ENCODE peak calls at places on chromosomes 1 and 21, in ten cellular contexts. R, E, S, C, H, N, Q, V, W and D are unnamed samples.

GRCh38 chr1:246788895-246789338 is 64.7 kb downstream of the SCCPDH start:
- DNase-seq in R (peak), E (no peak), S (no peak), C (no peak), H (no peak), N (no peak), Q (no peak), V (no peak), W (no peak), D (no peak)

GRCh38 chr1:211559222-211560010 is 19.5 kb downstream of the SLC30A1 start:
- DNase-seq in R (no peak), E (no peak), S (no peak), C (no peak), H (no peak), N (no peak), Q (no peak), V (no peak), W (no peak), D (no peak)

GRCh38 chr1:27548136-27548853 is 55.6 kb downstream of the AHDC1 start:
- DNase-seq in R (no peak), E (no peak), S (no peak), C (no peak), H (no peak), N (peak), Q (no peak), V (no peak), W (no peak), D (no peak)

GRCh38 chr21:28758883-28759242 is 233.8 kb downstream of the LTN1 start:
- DNase-seq in R (no peak), E (no peak), S (no peak), C (no peak), H (no peak), N (no peak), Q (no peak), V (no peak), W (no peak), D (no peak)

GRCh38 chr21:16108561-16109070 is 378.8 kb downstream of the USP25 start:
- DNase-seq in R (peak), E (no peak), S (no peak), C (no peak), H (no peak), N (no peak), Q (no peak), V (no peak), W (no peak), D (no peak)

GRCh38 chr1:37020653-37021277 is 13.6 kb downstream of the GRIK3 start:
- DNase-seq in R (no peak), E (no peak), S (no peak), C (no peak), H (no peak), N (peak), Q (peak), V (peak), W (no peak), D (no peak)

GRCh38 chr1:219427989-219428388 is 184.9 kb downstream of the ZC3H11B start:
- DNase-seq in R (peak), E (no peak), S (no peak), C (no peak), H (no peak), N (no peak), Q (no peak), V (no peak), W (no peak), D (no peak)

GRCh38 chr1:178818416-178818815 is 52.5 kb downstream of the ANGPTL1 start:
- DNase-seq in R (peak), E (no peak), S (no peak), C (no peak), H (peak), N (no peak), Q (no peak), V (no peak), W (no peak), D (no peak)

GRCh38 chr1:31626451-31627202 is 9.1 kb downstream of the HCRTR1 start:
- DNase-seq in R (peak), E (no peak), S (no peak), C (no peak), H (peak), N (peak), Q (no peak), V (no peak), W (peak), D (no peak)

GRCh38 chr1:229693124-229693523 is 67.1 kb downstream of the URB2 start:
- DNase-seq in R (no peak), E (no peak), S (peak), C (no peak), H (no peak), N (no peak), Q (no peak), V (no peak), W (no peak), D (no peak)

GRCh38 chr1:21338568-21339401 is 48.5 kb upstream of the ECE1 start:
- DNase-seq in R (no peak), E (no peak), S (peak), C (peak), H (no peak), N (peak), Q (no peak), V (no peak), W (peak), D (peak)

GRCh38 chr1:12511516-12512468 is 106.2 kb downstream of the DHRS3 start:
- DNase-seq in R (peak), E (no peak), S (no peak), C (peak), H (no peak), N (no peak), Q (no peak), V (no peak), W (no peak), D (no peak)

GRCh38 chr1:19210772-19211549 is 895 bp upstream of the UBR4 start:
- DNase-seq in R (peak), E (no peak), S (no peak), C (no peak), H (no peak), N (no peak), Q (no peak), V (peak), W (no peak), D (no peak)

GRCh38 chr21:44730951-44731579 is 19.7 kb upstream of the TSPEAR start:
- DNase-seq in R (no peak), E (no peak), S (no peak), C (no peak), H (no peak), N (no peak), Q (no peak), V (no peak), W (no peak), D (no peak)

GRCh38 chr21:34950980-34951379 is 98.1 kb downstream of the RUNX1 start:
- DNase-seq in R (peak), E (no peak), S (no peak), C (no peak), H (no peak), N (no peak), Q (no peak), V (no peak), W (no peak), D (no peak)

GRCh38 chr1:100860397-100860991 is 34.1 kb downstream of the EXTL2 start:
- DNase-seq in R (peak), E (no peak), S (no peak), C (no peak), H (peak), N (no peak), Q (no peak), V (no peak), W (no peak), D (no peak)

GRCh38 chr21:25963186-25963585 is 207.4 kb downstream of the APP start:
- DNase-seq in R (peak), E (peak), S (no peak), C (no peak), H (no peak), N (no peak), Q (no peak), V (no peak), W (no peak), D (no peak)

GRCh38 chr1:9316080-9316444 is 23.4 kb downstream of the SPSB1 start:
- DNase-seq in R (no peak), E (no peak), S (no peak), C (no peak), H (no peak), N (no peak), Q (no peak), V (no peak), W (no peak), D (no peak)

GRCh38 chr1:198176179-198176578 is 19.4 kb downstream of the NEK7 start:
- DNase-seq in R (no peak), E (no peak), S (no peak), C (no peak), H (no peak), N (no peak), Q (no peak), V (no peak), W (no peak), D (no peak)

GRCh38 chr1:116988248-116988647 is 13.3 kb upstream of the CD101 start:
- DNase-seq in R (peak), E (no peak), S (peak), C (no peak), H (peak), N (peak), Q (no peak), V (no peak), W (no peak), D (no peak)

GRCh38 chr1:55399385-55399784 is 184.2 kb upstream of the USP24 start:
- DNase-seq in R (no peak), E (no peak), S (no peak), C (no peak), H (no peak), N (no peak), Q (no peak), V (no peak), W (peak), D (no peak)

GRCh38 chr1:186967659-186968394 is 139.1 kb downstream of the PLA2G4A start:
- DNase-seq in R (peak), E (no peak), S (no peak), C (no peak), H (peak), N (no peak), Q (peak), V (no peak), W (no peak), D (no peak)

GRCh38 chr1:236868625-236869467 is 73.8 kb downstream of the MTR start:
- DNase-seq in R (peak), E (no peak), S (no peak), C (no peak), H (peak), N (peak), Q (peak), V (peak), W (peak), D (no peak)

GRCh38 chr1:227343727-227344551 is 25.6 kb upstream of the CDC42BPA start:
- DNase-seq in R (peak), E (no peak), S (no peak), C (no peak), H (peak), N (no peak), Q (no peak), V (no peak), W (no peak), D (no peak)

GRCh38 chr1:146029097-146029496 is 7.6 kb upstream of the HJV start:
- DNase-seq in R (no peak), E (no peak), S (no peak), C (no peak), H (no peak), N (no peak), Q (no peak), V (no peak), W (no peak), D (no peak)

GRCh38 chr1:4180066-4180735 is 280.1 kb upstream of the C1orf174 start:
- DNase-seq in R (no peak), E (peak), S (no peak), C (no peak), H (no peak), N (no peak), Q (no peak), V (no peak), W (no peak), D (peak)

GRCh38 chr1:50110656-50111055 is 1.9 kb downstream of the ELAVL4 start:
- DNase-seq in R (no peak), E (no peak), S (no peak), C (no peak), H (no peak), N (no peak), Q (peak), V (peak), W (peak), D (no peak)

GRCh38 chr1:42334240-42335049 is 590 bp downstream of the FOXJ3 start:
- DNase-seq in R (peak), E (peak), S (peak), C (peak), H (peak), N (peak), Q (peak), V (peak), W (peak), D (peak)

GRCh38 chr1:3827813-3828307 is 29.2 kb downstream of the CEP104 start:
- DNase-seq in R (no peak), E (no peak), S (no peak), C (peak), H (no peak), N (no peak), Q (no peak), V (no peak), W (no peak), D (no peak)

GRCh38 chr1:219521325-219521724 is 91.6 kb downstream of the ZC3H11B start:
- DNase-seq in R (no peak), E (no peak), S (no peak), C (no peak), H (no peak), N (no peak), Q (no peak), V (no peak), W (no peak), D (no peak)

GRCh38 chr1:164780863-164781262 is 221.9 kb downstream of the PBX1 start:
- DNase-seq in R (peak), E (no peak), S (peak), C (peak), H (peak), N (peak), Q (no peak), V (no peak), W (peak), D (peak)

GRCh38 chr1:56799605-56800398 is 19.4 kb downstream of the FYB2 start:
- DNase-seq in R (peak), E (no peak), S (no peak), C (no peak), H (no peak), N (no peak), Q (no peak), V (no peak), W (no peak), D (no peak)

GRCh38 chr1:9294910-9295636 is 2.4 kb downstream of the SPSB1 start:
- DNase-seq in R (peak), E (no peak), S (peak), C (peak), H (peak), N (no peak), Q (no peak), V (peak), W (no peak), D (no peak)

GRCh38 chr1:112700290-112701226 is 6.4 kb downstream of the RHOC start:
- DNase-seq in R (peak), E (peak), S (peak), C (peak), H (peak), N (peak), Q (no peak), V (peak), W (peak), D (peak)

GRCh38 chr1:116092752-116093489 is 18.3 kb upstream of the MAB21L3 start:
- DNase-seq in R (no peak), E (no peak), S (no peak), C (no peak), H (no peak), N (no peak), Q (no peak), V (no peak), W (no peak), D (no peak)

GRCh38 chr1:231241751-231242150 is 739 bp downstream of the GNPAT start:
- DNase-seq in R (peak), E (no peak), S (peak), C (no peak), H (no peak), N (no peak), Q (no peak), V (peak), W (peak), D (no peak)

GRCh38 chr1:6245086-6245868 is 1.3 kb downstream of the HES3 start:
- DNase-seq in R (peak), E (peak), S (peak), C (peak), H (peak), N (peak), Q (peak), V (peak), W (peak), D (no peak)

DNA sequence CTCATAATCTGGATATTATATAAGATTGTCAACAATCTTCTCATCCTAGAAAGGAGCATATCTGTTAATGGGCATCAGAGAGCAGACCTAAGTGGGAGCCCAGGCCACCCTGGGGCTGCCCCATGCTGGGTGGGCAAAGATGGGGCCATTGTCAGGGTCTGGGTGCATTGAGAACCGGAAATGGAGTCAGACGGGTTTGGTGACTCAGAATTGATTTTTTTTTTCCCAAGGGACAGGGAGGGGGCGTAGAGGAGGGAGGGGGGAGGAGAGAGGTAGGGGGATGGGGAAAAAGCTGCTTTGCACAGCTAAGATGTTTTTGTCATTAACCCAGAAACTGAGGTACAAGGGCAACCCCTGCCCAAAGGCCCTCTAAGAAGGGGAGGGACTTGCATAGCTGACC is 1.3 kb downstream of the ATXN7L2 start:
- DNase-seq in R (no peak), E (no peak), S (no peak), C (no peak), H (no peak), N (no peak), Q (no peak), V (no peak), W (no peak), D (no peak)
- H3K4me3 ChIP-seq in R (no peak), E (no peak), S (peak), C (no peak), H (peak), N (no peak), Q (no peak), V (peak), W (no peak), D (peak)

DNA sequence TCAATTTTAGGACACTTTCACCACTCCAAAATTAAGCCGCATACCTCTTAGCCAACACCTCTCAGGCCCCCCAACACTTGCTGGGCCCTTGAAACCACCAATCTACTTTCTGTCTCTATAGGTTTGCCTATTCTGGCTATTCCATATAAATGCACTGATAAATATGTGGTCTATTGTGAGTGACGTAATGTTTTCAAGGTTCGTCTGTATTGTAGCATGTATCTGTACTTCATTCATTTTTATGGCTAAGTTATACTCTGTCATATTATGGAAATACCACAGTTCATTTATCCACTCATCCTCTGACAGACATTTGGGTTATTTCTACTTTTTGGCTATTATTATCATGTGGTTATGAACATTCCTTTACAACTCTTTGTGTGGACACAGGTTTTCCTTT is 359.9 kb upstream of the ST6GALNAC5 start:
- DNase-seq in R (no peak), E (no peak), S (no peak), C (no peak), H (no peak), N (no peak), Q (no peak), V (no peak), W (no peak), D (no peak)
- H3K4me3 ChIP-seq in R (no peak), E (no peak), S (no peak), C (no peak), H (no peak), N (no peak), Q (no peak), V (no peak), W (no peak), D (no peak)

DNA sequence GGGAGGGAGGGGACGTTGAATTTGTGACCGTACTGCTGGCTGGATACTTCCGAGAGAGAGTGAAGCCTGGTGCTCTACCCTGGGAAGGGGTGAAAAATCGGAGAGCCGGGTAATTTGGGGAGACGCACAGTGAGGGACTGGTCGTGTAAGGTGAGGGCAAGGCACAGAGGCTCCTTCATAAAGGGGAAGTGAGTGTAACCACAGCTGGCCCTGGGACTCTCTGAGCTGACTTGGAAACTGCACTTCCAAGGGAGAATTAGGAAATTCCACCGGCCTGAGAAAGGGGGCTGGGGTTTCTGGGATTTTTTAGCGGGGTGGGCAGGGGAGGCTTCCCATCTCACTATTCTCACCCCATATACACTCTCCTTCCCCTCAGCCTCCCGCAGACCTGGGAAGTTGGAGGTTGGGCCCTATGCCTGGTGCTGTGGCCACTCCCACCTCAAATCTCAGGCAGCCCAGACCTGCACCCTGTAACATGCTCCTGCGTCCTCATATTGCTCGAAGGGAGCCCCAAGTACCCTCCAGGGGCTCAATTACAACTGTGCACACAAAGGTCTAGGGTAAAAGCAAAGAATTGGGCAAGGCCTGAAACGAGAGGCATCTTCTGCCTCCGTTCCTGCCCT is 88.2 kb upstream of the IPO9 start:
- DNase-seq in R (no peak), E (no peak), S (no peak), C (peak), H (no peak), N (no peak), Q (no peak), V (peak), W (no peak), D (no peak)
- H3K4me3 ChIP-seq in R (no peak), E (no peak), S (peak), C (peak), H (peak), N (no peak), Q (peak), V (peak), W (peak), D (peak)

GRCh38 chr1:10796029-10796944 is at the start of gene CASZ1:
- DNase-seq in R (peak), E (peak), S (peak), C (peak), H (peak), N (peak), Q (peak), V (no peak), W (peak), D (no peak)
- H3K4me3 ChIP-seq in R (peak), E (peak), S (peak), C (peak), H (peak), N (no peak), Q (peak), V (no peak), W (peak), D (peak)

GRCh38 chr1:244850099-244850852 is 14.1 kb downstream of the HNRNPU start:
- DNase-seq in R (no peak), E (no peak), S (no peak), C (no peak), H (no peak), N (no peak), Q (no peak), V (no peak), W (no peak), D (no peak)

GRCh38 chr1:244849189-244849866 is 13.9 kb downstream of the COX20 start:
- DNase-seq in R (no peak), E (no peak), S (no peak), C (no peak), H (no peak), N (no peak), Q (no peak), V (no peak), W (no peak), D (no peak)

GRCh38 chr1:244850896-244851295 is 13.4 kb downstream of the HNRNPU start:
- DNase-seq in R (no peak), E (no peak), S (no peak), C (no peak), H (no peak), N (no peak), Q (no peak), V (no peak), W (no peak), D (no peak)

GRCh38 chr1:244852694-244853093 is 11.6 kb downstream of the HNRNPU start:
- DNase-seq in R (no peak), E (no peak), S (no peak), C (no peak), H (no peak), N (no peak), Q (no peak), V (no peak), W (no peak), D (no peak)

DNA sequence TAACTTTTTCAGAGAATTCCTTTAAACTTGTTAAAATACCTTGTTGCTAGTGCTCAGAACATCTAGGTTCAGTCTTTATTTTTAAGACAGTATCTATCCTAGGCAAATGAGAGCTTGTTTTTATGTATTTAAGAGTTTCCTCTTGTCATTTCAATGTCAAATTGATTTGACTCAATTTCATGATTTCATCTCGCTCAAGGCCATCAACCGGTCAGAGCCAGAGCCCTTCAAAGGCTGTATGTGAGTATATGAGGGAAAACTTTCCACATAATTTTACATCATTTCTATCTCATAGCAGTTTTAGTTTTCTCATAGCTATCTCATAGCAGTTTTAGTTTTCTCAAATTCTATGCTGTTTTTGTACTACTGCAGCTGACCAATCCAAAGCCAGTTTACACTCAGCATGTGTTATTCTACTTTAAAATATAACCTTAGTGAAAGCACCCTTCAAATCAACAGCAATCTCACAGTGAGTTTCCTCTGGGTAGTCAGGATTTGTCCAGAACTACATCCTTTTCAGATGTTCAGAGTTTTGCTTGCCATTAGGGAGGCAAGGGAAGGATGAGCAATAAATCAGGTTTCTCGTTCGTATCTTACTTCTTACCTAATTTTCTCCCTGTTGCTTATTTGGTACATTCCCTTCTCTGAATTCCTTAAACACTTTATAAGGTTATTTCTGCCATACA is 12.7 kb downstream of the HNRNPU start:
- DNase-seq in R (no peak), E (no peak), S (no peak), C (no peak), H (no peak), N (peak), Q (no peak), V (no peak), W (no peak), D (no peak)
- H3K4me3 ChIP-seq in R (no peak), E (no peak), S (no peak), C (no peak), H (no peak), N (no peak), Q (no peak), V (no peak), W (no peak), D (no peak)